ENCODE peak calls at places on chromosomes 1 and 21, in five cellular contexts. F is coronary artery; H is AG04450; R is CD8-positive, alpha-beta memory T cell; S is caudate nucleus. W is an unnamed sample.
A peak's percentile ranks its signal among the peaks of the same experiment; 100 is the strongest.

GRCh38 chr1:75338974-75339483 is 204.8 kb downstream of the LHX8 start:
- DNase-seq in F (no peak), H (no peak), R (no peak), S (no peak), W (no peak)

GRCh38 chr1:210496063-210496462 is 167.4 kb downstream of the HHAT start:
- DNase-seq in R (no peak), S (peak; percentile 20), H (peak; percentile 61), F (no peak), W (no peak)

GRCh38 chr1:206715552-206716518 is 31.1 kb downstream of the MAPKAPK2 start:
- DNase-seq in R (peak; percentile 22), F (no peak), H (no peak), S (no peak), W (no peak)

GRCh38 chr1:155019377-155020245 is 14.0 kb downstream of the DCST2 start:
- DNase-seq in H (no peak), R (no peak), S (no peak), F (no peak), W (no peak)

GRCh38 chr1:209202826-209203439 is 380.6 kb upstream of the CAMK1G start:
- DNase-seq in S (peak; percentile 7), H (peak; percentile 27), F (no peak), R (no peak), W (no peak)

GRCh38 chr1:235113183-235113917 is 15.3 kb downstream of the TOMM20 start:
- DNase-seq in S (no peak), R (no peak), F (no peak), H (no peak), W (no peak)

GRCh38 chr1:43453442-43454269 is at the start of gene HYI:
- DNase-seq in R (peak; percentile 43), H (peak; percentile 67), S (peak; percentile 77), F (peak; percentile 93), W (peak; percentile 76)

GRCh38 chr1:193614817-193615216 is 428.4 kb upstream of the B3GALT2 start:
- DNase-seq in S (no peak), R (no peak), F (no peak), H (peak; percentile 1), W (no peak)

GRCh38 chr1:52551476-52552235 is 1.2 kb downstream of the TUT4 start:
- DNase-seq in F (no peak), S (peak; percentile 1), H (no peak), R (no peak), W (no peak)

GRCh38 chr1:175207971-175208370 is 15.4 kb upstream of the KIAA0040 start:
- DNase-seq in H (no peak), F (no peak), S (no peak), R (no peak), W (no peak)

GRCh38 chr1:49052102-49052501 is 275.4 kb upstream of the BEND5 start:
- DNase-seq in H (no peak), R (no peak), F (no peak), S (no peak), W (no peak)

GRCh38 chr1:11157867-11158266 is 31.3 kb upstream of the ANGPTL7 start:
- DNase-seq in F (no peak), H (no peak), R (no peak), S (no peak), W (peak; percentile 5)

GRCh38 chr21:34970566-34970965 is 78.5 kb downstream of the RUNX1 start:
- DNase-seq in S (no peak), R (no peak), H (no peak), F (no peak), W (no peak)

GRCh38 chr21:34970126-34970525 is 79.0 kb downstream of the RUNX1 start:
- DNase-seq in H (no peak), S (no peak), F (no peak), R (no peak), W (no peak)

GRCh38 chr21:34968414-34969333 is 80.4 kb downstream of the RUNX1 start:
- DNase-seq in F (no peak), S (no peak), H (no peak), R (no peak), W (no peak)

GRCh38 chr21:34967509-34968289 is 81.4 kb downstream of the RUNX1 start:
- DNase-seq in F (no peak), H (no peak), S (no peak), R (no peak), W (no peak)

DNA sequence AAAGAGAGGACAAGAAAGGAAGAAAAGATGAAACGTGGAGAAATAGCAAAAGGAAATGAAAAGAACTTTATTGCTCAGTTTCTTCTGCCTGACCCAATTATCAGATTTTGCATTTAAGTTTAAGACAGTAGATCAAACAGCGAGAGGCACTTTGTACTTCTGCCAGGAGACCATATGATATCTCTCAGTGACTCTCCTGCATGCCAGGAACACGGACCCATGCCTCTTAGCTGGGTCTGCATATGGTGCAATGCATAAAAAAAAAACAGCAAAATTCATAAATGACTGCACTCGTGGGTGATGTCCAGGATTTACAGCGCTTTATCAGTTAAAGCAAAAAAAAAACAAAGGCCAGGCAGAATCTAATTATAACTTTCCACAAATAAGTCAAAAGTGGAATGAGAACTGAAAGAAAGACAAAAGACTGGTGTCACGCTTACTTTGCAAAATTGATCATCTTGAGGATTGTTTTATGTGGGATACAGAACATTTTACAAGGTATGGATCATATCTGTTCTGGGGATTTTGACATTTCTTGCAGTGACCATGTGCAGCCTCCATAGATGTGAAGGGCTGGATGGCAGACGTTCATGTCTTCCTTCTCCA is 79.6 kb downstream of the RUNX1 start:
- DNase-seq in F (no peak), S (no peak), R (no peak), H (no peak), W (no peak)
- H3K27ac ChIP-seq in F (no peak overlapping the region), S (no peak overlapping the region), R (no peak overlapping the region), H (no peak overlapping the region), W (no peak overlapping the region)

GRCh38 chr1:203934651-203935050 is 73.3 kb downstream of the SNRPE start:
- DNase-seq in S (no peak), H (no peak), R (no peak), F (no peak), W (no peak)

GRCh38 chr1:203932559-203932958 is 71.2 kb downstream of the SNRPE start:
- DNase-seq in R (no peak), S (no peak), F (no peak), H (no peak), W (no peak)

GRCh38 chr1:203935286-203935685 is 73.9 kb downstream of the SNRPE start:
- DNase-seq in H (no peak), S (no peak), F (no peak), R (no peak), W (no peak)

GRCh38 chr1:203934027-203934426 is 72.6 kb downstream of the SNRPE start:
- DNase-seq in F (no peak), R (no peak), S (no peak), H (no peak), W (no peak)

DNA sequence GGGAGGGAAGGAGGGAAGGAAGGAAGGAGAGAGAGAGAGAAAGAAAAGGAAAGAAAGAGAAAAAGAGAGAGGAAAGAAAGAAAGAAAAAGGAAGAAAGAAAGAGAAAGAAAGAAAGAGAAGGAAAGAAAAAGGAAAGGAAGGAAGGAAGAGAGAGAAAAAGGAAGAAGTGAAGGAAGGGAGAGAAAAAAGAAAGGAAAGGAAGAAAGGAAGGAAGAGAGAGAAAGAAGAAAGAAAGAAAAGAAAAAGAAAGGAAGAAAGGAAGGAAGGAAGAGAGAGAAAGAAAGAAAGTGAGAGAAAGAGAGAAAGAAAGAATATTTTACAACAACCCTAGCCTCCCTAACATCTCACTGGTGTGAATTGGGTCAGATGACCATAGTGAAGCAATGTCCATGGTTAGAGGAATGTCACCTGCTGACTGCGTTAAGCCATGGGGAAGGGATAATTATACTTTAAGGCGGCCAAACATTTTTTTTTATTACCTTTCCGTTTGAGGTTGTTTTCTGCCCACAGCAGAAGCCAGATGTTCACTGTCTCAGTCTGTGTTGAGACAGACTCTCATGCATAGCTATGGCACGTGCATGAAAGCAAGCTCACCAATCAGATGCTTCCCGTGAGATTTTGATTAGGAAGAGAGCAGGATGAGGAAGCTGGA is 76.4 kb downstream of the SNRPE start:
- DNase-seq in R (no peak), H (no peak), S (no peak), F (no peak), W (no peak)
- H3K27ac ChIP-seq in R (no peak overlapping the region), H (no peak overlapping the region), S (no peak overlapping the region), F (no peak overlapping the region), W (no peak overlapping the region)

GRCh38 chr1:7536891-7537591 is 234.1 kb upstream of the VAMP3 start:
- DNase-seq in F (no peak), R (no peak), H (no peak), S (no peak), W (no peak)

GRCh38 chr1:7533006-7533405 is 238.1 kb upstream of the VAMP3 start:
- DNase-seq in F (no peak), S (no peak), R (no peak), H (no peak), W (no peak)

GRCh38 chr1:7535934-7536878 is 234.9 kb upstream of the VAMP3 start:
- DNase-seq in H (no peak), F (no peak), S (no peak), R (no peak), W (no peak)

GRCh38 chr1:7534061-7534825 is 236.9 kb upstream of the VAMP3 start:
- DNase-seq in S (no peak), R (no peak), H (no peak), F (no peak), W (no peak)

GRCh38 chr1:7535016-7535415 is 236.1 kb upstream of the VAMP3 start:
- DNase-seq in R (no peak), H (no peak), S (no peak), F (no peak), W (no peak)
- H3K27ac ChIP-seq in R (no peak overlapping the region), H (no peak overlapping the region), S (no peak overlapping the region), F (no peak overlapping the region), W (no peak overlapping the region)

DNA sequence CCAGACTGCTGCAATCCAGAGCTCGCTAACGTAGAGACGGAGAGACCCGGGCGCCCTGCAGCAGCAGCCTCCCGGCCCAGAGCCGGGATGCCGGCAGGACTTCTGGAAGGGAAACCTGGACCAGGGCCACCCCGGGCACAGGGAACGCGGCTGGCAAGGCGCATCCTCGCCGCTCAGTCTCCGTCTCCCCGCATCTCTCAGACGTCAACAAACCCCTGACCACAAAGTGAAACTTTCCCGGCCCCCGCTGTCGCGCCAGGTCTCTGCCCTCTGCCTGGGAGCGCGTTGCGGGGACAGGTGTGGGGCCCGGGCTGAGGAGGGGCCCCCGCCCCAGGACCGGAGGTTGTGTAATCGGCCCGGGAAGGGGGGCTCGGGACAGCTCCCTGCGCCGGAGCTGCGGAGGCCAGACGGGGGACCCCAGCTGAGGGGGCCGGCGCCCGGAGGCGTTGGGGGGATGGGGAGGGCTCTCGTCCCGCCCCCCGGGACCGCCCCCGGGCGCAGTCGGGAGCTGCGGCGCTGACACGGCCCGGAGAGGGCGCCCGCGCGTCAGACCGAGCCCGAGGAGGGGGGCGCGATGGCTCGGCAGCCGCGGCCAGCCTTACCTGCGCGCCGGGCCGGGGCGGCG is 116.6 kb upstream of the HIVEP3 start:
- DNase-seq in H (no peak), F (peak; percentile 78), R (peak; percentile 46), S (peak; percentile 82), W (peak; percentile 82)
- H3K27ac ChIP-seq in H (no peak overlapping the region), F (peak overlapping the region; percentile 60), R (peak overlapping the region; percentile 19), S (peak overlapping the region; percentile 89), W (peak overlapping the region; percentile 67)

DNA sequence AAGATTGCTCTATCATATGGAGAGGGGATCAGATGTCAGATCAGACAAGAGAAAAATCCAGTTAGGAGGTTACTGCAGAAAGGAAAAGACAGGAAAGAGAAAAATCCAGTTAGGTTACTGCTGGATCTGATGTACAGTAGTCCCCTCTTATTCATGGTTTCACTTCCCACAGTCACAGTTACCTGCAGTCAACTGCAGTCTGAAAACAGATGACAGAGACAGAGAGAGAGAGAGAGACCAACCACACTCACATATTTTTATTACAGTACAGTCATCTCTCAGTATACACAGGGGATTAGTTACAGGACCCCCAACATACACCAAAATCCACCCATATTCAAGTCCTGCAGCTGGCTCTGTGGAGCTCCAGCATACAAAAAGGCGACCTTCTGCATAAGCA is 29.3 kb downstream of the NUP133 start:
- DNase-seq in S (no peak), F (no peak), H (no peak), R (no peak), W (no peak)
- H3K27ac ChIP-seq in S (peak overlapping the region; percentile 54), F (no peak overlapping the region), H (no peak overlapping the region), R (no peak overlapping the region), W (peak overlapping the region; percentile 77)